ENCODE peak calls at places on chromosomes 7 and 10, in nine cellular contexts. S is endothelial cell of umbilical vein, K is PC-9, R is Panc1, Z is lower lobe of right lung, H is suprapubic skin, W is endodermal cell, U is mammary epithelial cell, L is mucosa of descending colon. A is an unnamed sample. For H3K9me3, the result is how much of the 10 kb centered on the place peaks cover.

GRCh38 chr10:103603382-103603781 is 109.9 kb downstream of the NEURL1 start:
- DNase-seq in W (no peak), H (no peak), K (no peak), L (no peak), R (no peak), Z (peak), S (no peak), U (no peak), A (no peak)

GRCh38 chr7:135233570-135233969 is at the start of gene STRA8:
- DNase-seq in K (no peak), H (no peak), U (no peak), R (no peak), Z (no peak), W (no peak), S (no peak), L (no peak), A (no peak)

GRCh38 chr7:137482466-137482865 is 138.9 kb upstream of the PTN start:
- DNase-seq in R (no peak), W (no peak), L (no peak), U (no peak), Z (no peak), K (no peak), S (no peak), H (no peak), A (no peak)

GRCh38 chr10:61847640-61848039 is 53.9 kb upstream of the ARID5B start:
- DNase-seq in S (no peak), L (no peak), K (no peak), U (no peak), R (no peak), H (no peak), W (no peak), Z (no peak), A (no peak)

GRCh38 chr7:37201003-37201875 is 247.4 kb downstream of the ELMO1 start:
- DNase-seq in K (peak), S (peak), H (peak), W (peak), R (no peak), Z (peak), L (peak), U (peak), A (peak)

GRCh38 chr10:88395677-88396076 is 187.4 kb downstream of the RNLS start:
- DNase-seq in S (no peak), K (no peak), R (no peak), W (no peak), U (peak), L (no peak), Z (no peak), H (no peak), A (no peak)

GRCh38 chr10:102773986-102774385 is 30.2 kb downstream of the WBP1L start:
- DNase-seq in H (no peak), S (peak), K (no peak), Z (no peak), U (no peak), R (no peak), W (no peak), L (no peak), A (no peak)

GRCh38 chr10:123841115-123841514 is 50.5 kb downstream of the CPXM2 start:
- DNase-seq in K (no peak), W (no peak), S (no peak), Z (no peak), H (no peak), L (no peak), R (no peak), U (no peak), A (no peak)

GRCh38 chr7:12570529-12571461 is at the start of gene SCIN:
- DNase-seq in S (peak), L (peak), U (no peak), H (no peak), K (peak), Z (peak), R (no peak), W (peak), A (peak)

GRCh38 chr10:96417432-96417831 is 58.6 kb upstream of the OPALIN start:
- DNase-seq in Z (no peak), H (no peak), K (no peak), U (peak), R (no peak), S (no peak), L (no peak), W (peak), A (peak)

GRCh38 chr7:151623766-151624165 is 104.1 kb upstream of the RHEB start:
- DNase-seq in W (no peak), S (peak), K (no peak), L (no peak), R (no peak), Z (no peak), U (no peak), H (no peak), A (no peak)

GRCh38 chr7:76220185-76221057 is 18.7 kb downstream of the SRRM3 start:
- DNase-seq in K (peak), W (peak), U (peak), L (no peak), Z (no peak), S (no peak), H (no peak), R (no peak), A (no peak)

GRCh38 chr7:14748461-14748860 is 154.1 kb downstream of the DGKB start:
- DNase-seq in W (no peak), S (peak), U (peak), H (no peak), Z (no peak), L (no peak), K (no peak), R (no peak), A (no peak)

GRCh38 chr7:10412426-10413019 is 561.1 kb upstream of the PHF14 start:
- DNase-seq in Z (no peak), U (peak), H (no peak), W (peak), S (peak), K (no peak), R (peak), L (no peak), A (peak)

GRCh38 chr7:24920702-24921679 is 59.0 kb downstream of the OSBPL3 start:
- DNase-seq in Z (peak), H (no peak), R (no peak), S (peak), L (no peak), W (no peak), K (no peak), U (no peak), A (no peak)

GRCh38 chr10:49609283-49610014 is 661 bp upstream of the SLC18A3 start:
- DNase-seq in K (no peak), S (no peak), W (peak), L (no peak), H (peak), R (no peak), Z (no peak), U (no peak), A (no peak)

GRCh38 chr7:19177269-19177668 is 32.0 kb upstream of the FERD3L start:
- DNase-seq in R (no peak), K (no peak), Z (no peak), S (no peak), W (no peak), H (no peak), U (peak), L (no peak), A (no peak)
- H3K9me3 ChIP-seq in R (under half), K (under half), Z (under half), S (under half), W (under half), H (under half), U (under half), L (under half), A (under half)

GRCh38 chr7:57651006-57651405 is 201.0 kb downstream of the ZNF716 start:
- DNase-seq in K (no peak), R (no peak), L (no peak), Z (no peak), S (no peak), U (no peak), H (no peak), W (no peak), A (no peak)
- H3K9me3 ChIP-seq in K (under half), R (under half), L (half or more), Z (under half), S (under half), U (half or more), H (under half), W (under half), A (under half)

DNA sequence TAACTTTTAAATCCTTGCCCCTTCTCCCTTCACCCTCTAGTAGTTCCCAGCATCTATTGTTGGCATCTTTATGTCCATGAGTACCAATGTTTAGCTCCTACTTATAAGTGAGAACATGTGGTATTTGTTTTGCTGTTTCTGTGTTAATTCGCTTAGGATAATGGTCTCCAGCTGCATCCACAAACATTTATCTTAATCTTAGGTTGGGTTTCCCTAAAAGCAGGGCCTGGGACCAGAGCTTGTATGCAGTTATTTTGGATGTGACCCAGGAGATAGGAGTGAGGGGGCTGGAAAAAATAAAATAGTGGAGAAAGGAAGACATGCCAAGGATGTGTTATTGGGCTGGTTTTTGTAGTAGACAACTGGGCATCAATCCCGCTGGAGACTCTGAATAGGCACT is 571.8 kb downstream of the CCSER2 start:
- DNase-seq in K (no peak), U (no peak), L (no peak), W (no peak), R (no peak), Z (no peak), H (no peak), S (no peak), A (no peak)
- H3K9me3 ChIP-seq in K (under half), U (under half), L (under half), W (under half), R (under half), Z (under half), H (under half), S (under half), A (under half)

DNA sequence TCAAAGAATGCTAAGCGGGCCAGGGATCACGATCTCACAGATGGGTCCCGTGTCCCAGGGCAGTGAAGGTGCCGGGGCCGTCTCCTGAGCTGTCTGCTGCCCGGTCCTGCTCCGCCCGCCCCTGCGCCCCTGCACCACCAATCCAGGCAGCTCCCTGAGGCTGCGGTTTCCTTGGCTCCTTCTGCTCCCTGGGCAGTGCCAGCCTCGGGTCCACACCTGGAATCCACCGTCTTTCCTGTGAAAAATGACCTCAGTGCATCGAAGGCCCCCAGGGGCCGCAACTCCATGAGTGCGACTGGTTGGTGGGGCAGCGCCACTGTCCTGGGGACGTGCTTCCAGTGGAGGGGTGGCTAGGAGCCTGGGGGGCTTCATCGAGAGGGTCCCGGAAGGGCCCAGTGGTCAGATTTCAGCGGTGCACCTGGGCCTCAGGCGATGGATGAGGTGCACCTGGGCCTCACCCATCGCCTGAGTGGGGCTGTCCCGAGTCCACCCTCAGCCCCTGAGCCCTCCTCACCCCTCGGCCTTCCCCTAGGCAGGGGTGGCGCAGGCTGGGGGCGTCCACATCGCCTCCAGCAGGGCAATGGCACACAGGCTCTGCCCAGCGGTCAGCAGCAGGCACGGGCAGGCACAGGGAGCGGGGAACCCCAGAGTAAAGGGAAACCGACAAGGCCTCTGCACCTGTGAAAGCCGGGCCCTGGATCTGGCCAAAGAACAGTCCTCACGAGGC is 27.2 kb downstream of the ADGRA1 start:
- DNase-seq in U (no peak), R (no peak), W (no peak), L (no peak), Z (no peak), S (no peak), H (no peak), K (no peak), A (no peak)
- H3K9me3 ChIP-seq in U (under half), R (under half), W (under half), L (under half), Z (under half), S (under half), H (under half), K (under half), A (under half)

GRCh38 chr7:247166-247565 is 42.8 kb upstream of the FOXL3 start:
- DNase-seq in U (no peak), R (no peak), K (no peak), W (no peak), L (no peak), Z (no peak), S (no peak), H (no peak), A (no peak)

GRCh38 chr7:249979-250378 is 40.0 kb upstream of the FOXL3 start:
- DNase-seq in W (no peak), Z (no peak), K (no peak), L (no peak), R (no peak), S (no peak), U (no peak), H (no peak), A (no peak)

GRCh38 chr7:247636-248035 is 42.3 kb upstream of the FOXL3 start:
- DNase-seq in K (no peak), L (no peak), R (no peak), Z (no peak), S (no peak), U (no peak), W (no peak), H (no peak), A (no peak)

GRCh38 chr7:250523-250922 is 39.4 kb upstream of the FOXL3 start:
- DNase-seq in S (no peak), H (no peak), U (no peak), L (no peak), W (no peak), Z (no peak), K (no peak), R (no peak), A (no peak)

DNA sequence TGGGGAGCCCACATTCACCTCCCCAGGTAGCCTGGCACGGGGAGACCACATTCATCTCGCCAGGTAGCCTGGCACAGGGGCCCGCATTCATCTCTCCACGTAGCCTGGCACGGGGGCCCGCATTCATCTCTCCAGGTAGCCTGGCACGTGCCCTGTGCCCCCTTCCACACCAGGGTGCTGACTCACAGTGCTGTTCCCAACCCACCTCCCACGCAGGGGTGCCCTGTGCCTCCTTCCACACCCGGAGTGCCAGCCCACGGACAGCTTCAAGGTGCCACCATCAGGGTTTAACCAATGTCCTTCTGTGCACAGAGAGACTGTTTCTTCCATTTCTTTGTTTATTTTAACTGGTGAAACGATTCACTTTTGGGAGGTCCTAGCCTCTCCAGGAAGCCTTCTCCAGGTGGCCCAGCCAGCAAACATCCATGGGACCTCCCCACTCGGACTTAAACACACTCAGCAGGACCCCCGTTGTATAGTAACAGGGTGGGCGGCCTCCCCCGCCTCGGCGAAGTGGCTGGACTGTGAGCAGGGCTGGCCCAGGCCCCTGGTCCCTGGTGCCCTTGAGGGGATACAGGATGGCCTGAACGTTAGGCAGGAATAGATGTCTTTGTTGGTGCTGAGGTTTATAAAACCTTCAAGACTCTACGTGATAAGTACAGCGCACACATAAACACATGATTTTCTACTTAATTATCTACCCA is 41.1 kb upstream of the FOXL3 start:
- DNase-seq in Z (no peak), W (no peak), K (no peak), H (no peak), S (no peak), L (no peak), U (no peak), R (no peak), A (no peak)
- H3K9me3 ChIP-seq in Z (under half), W (under half), K (under half), H (under half), S (under half), L (under half), U (under half), R (under half), A (under half)

DNA sequence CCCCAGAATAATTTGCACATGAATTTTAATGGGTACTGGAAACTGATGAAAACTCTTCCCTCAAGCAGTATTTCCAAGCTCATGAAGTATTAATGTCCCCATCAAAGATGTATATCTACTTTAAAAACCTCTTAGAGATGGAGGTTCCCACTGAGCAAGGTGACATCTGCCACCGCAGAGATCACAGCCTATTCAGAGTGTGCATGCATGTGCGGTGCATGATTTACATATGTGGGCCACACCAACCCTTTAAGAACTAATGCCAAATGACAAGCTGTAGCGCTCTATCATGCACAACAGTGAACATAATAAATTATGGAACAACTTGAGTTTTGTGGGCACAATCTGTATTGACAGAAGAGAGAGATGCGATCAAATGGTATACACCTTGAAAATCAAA is 139.8 kb upstream of the ADCY1 start:
- DNase-seq in U (no peak), Z (no peak), W (no peak), S (no peak), L (no peak), R (no peak), H (no peak), K (no peak), A (no peak)
- H3K9me3 ChIP-seq in U (under half), Z (under half), W (under half), S (under half), L (under half), R (under half), H (under half), K (under half), A (under half)

DNA sequence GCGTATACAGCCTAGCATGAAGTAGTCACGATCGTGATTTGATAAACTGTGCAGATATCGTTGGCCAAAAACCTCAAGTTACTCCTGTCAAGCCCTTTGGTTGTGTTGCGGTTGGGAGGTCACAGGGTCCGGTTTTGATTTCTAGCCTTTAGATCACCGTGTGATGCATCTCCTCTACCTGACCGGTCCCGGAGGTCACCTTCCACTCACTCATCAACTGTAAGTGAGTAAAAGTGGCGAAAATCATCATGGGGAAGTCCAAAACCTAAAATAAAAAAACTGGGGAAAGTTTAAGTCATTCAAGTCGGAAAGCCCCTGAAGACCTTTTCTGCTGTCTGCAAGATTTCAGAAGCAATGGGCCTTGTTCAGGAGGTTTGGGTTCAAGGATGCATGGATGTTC is 62.8 kb downstream of the ADARB2 start:
- DNase-seq in S (no peak), L (no peak), R (no peak), K (no peak), U (no peak), Z (no peak), W (no peak), H (no peak), A (no peak)
- H3K9me3 ChIP-seq in S (under half), L (under half), R (under half), K (under half), U (under half), Z (under half), W (under half), H (under half), A (under half)

DNA sequence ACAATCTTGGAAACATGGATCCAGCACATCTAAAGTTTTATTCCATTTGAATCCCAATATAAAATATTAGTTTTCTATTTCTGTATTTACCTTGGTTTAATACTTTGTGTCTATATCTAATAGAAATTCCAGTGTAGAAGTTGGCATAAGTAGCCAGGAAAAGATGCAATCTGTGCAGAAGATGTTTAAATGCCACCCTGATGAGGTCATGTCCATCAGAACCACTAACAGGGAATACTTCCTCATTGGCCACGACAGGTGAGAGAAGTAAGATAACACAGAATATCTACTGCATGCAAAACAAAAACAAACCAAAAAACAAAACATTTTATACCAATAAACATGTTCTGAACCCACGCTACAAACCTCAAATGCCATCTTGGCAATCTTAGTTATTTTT is 15.7 kb downstream of the PLEKHS1 start:
- DNase-seq in R (no peak), S (no peak), W (no peak), U (no peak), L (no peak), H (no peak), Z (no peak), K (no peak), A (no peak)
- H3K9me3 ChIP-seq in R (under half), S (under half), W (under half), U (under half), L (under half), H (under half), Z (under half), K (under half), A (under half)

A was measured in colonic mucosa.